ENCODE peak calls at places on chromosome 22, in eight cellular contexts. One of them, this sample, is unnamed.

GRCh38 chr22:47286590-47286989 is 524.1 kb downstream of the TBC1D22A start:
- DNase-seq in A549: no peak
- DNase-seq in ovary: peak; percentile 11
- DNase-seq in CD8-positive, alpha-beta memory T cell: no peak
- DNase-seq in aorta: no peak
- DNase-seq in MM.1S: no peak
- DNase-seq in naive thymus-derived CD4-positive, alpha-beta T cell: no peak
- DNase-seq in spleen: no peak
- DNase-seq in this sample: no peak

GRCh38 chr22:25405854-25406509 is 158.5 kb upstream of the GRK3 start:
- DNase-seq in CD8-positive, alpha-beta memory T cell: no peak
- DNase-seq in MM.1S: no peak
- DNase-seq in ovary: no peak
- DNase-seq in aorta: no peak
- DNase-seq in spleen: no peak
- DNase-seq in naive thymus-derived CD4-positive, alpha-beta T cell: no peak
- DNase-seq in A549: no peak
- DNase-seq in this sample: no peak

GRCh38 chr22:39374191-39374590 is 24.4 kb downstream of the SYNGR1 start:
- DNase-seq in aorta: no peak
- DNase-seq in spleen: no peak
- DNase-seq in ovary: no peak
- DNase-seq in naive thymus-derived CD4-positive, alpha-beta T cell: no peak
- DNase-seq in A549: no peak
- DNase-seq in CD8-positive, alpha-beta memory T cell: no peak
- DNase-seq in MM.1S: no peak
- DNase-seq in this sample: no peak

GRCh38 chr22:45240810-45241631 is at the start of gene KIAA0930:
- DNase-seq in aorta: peak; percentile 92
- DNase-seq in CD8-positive, alpha-beta memory T cell: peak; percentile 87
- DNase-seq in ovary: peak; percentile 91
- DNase-seq in MM.1S: peak; percentile 72
- DNase-seq in spleen: peak; percentile 96
- DNase-seq in naive thymus-derived CD4-positive, alpha-beta T cell: peak; percentile 73
- DNase-seq in A549: peak; percentile 67
- DNase-seq in this sample: peak; percentile 77

GRCh38 chr22:27149886-27150529 is 492.6 kb downstream of the MIAT start:
- DNase-seq in aorta: no peak
- DNase-seq in naive thymus-derived CD4-positive, alpha-beta T cell: no peak
- DNase-seq in A549: no peak
- DNase-seq in CD8-positive, alpha-beta memory T cell: no peak
- DNase-seq in spleen: no peak
- DNase-seq in MM.1S: no peak
- DNase-seq in ovary: no peak
- DNase-seq in this sample: no peak

GRCh38 chr22:46894081-46894671 is 131.7 kb downstream of the TBC1D22A start:
- DNase-seq in naive thymus-derived CD4-positive, alpha-beta T cell: no peak
- DNase-seq in spleen: no peak
- DNase-seq in aorta: no peak
- DNase-seq in ovary: peak; percentile 21
- DNase-seq in MM.1S: no peak
- DNase-seq in A549: no peak
- DNase-seq in CD8-positive, alpha-beta memory T cell: no peak
- DNase-seq in this sample: no peak

GRCh38 chr22:47400701-47401591 is 638.5 kb downstream of the TBC1D22A start:
- DNase-seq in A549: no peak
- DNase-seq in aorta: no peak
- DNase-seq in MM.1S: no peak
- DNase-seq in ovary: no peak
- DNase-seq in CD8-positive, alpha-beta memory T cell: no peak
- DNase-seq in spleen: peak; percentile 55
- DNase-seq in naive thymus-derived CD4-positive, alpha-beta T cell: no peak
- DNase-seq in this sample: no peak

GRCh38 chr22:48332438-48333322 is 1495.0 kb downstream of the BRD1 start:
- DNase-seq in ovary: no peak
- DNase-seq in spleen: no peak
- DNase-seq in A549: no peak
- DNase-seq in aorta: no peak
- DNase-seq in MM.1S: no peak
- DNase-seq in CD8-positive, alpha-beta memory T cell: no peak
- DNase-seq in naive thymus-derived CD4-positive, alpha-beta T cell: no peak
- DNase-seq in this sample: no peak

GRCh38 chr22:37300551-37301017 is 18.3 kb downstream of the CYTH4 start:
- DNase-seq in spleen: no peak
- DNase-seq in ovary: no peak
- DNase-seq in naive thymus-derived CD4-positive, alpha-beta T cell: peak; percentile 46
- DNase-seq in A549: no peak
- DNase-seq in MM.1S: no peak
- DNase-seq in aorta: no peak
- DNase-seq in CD8-positive, alpha-beta memory T cell: peak; percentile 29
- DNase-seq in this sample: no peak
- H3K4me3 ChIP-seq in spleen: peak overlapping the region; percentile 6
- H3K4me3 ChIP-seq in ovary: no peak overlapping the region
- H3K4me3 ChIP-seq in naive thymus-derived CD4-positive, alpha-beta T cell: peak overlapping the region; percentile 21
- H3K4me3 ChIP-seq in A549: no peak overlapping the region
- H3K4me3 ChIP-seq in MM.1S: no peak overlapping the region
- H3K4me3 ChIP-seq in aorta: no peak overlapping the region
- H3K4me3 ChIP-seq in CD8-positive, alpha-beta memory T cell: peak overlapping the region; percentile 32
- H3K4me3 ChIP-seq in this sample: no peak overlapping the region

GRCh38 chr22:30045001-30045887 is 35.0 kb upstream of the HORMAD2 start:
- DNase-seq in CD8-positive, alpha-beta memory T cell: no peak
- DNase-seq in aorta: no peak
- DNase-seq in A549: no peak
- DNase-seq in MM.1S: no peak
- DNase-seq in spleen: no peak
- DNase-seq in naive thymus-derived CD4-positive, alpha-beta T cell: no peak
- DNase-seq in ovary: no peak
- DNase-seq in this sample: no peak

GRCh38 chr22:30048711-30049110 is 31.6 kb upstream of the HORMAD2 start:
- DNase-seq in naive thymus-derived CD4-positive, alpha-beta T cell: no peak
- DNase-seq in CD8-positive, alpha-beta memory T cell: no peak
- DNase-seq in ovary: no peak
- DNase-seq in A549: no peak
- DNase-seq in aorta: no peak
- DNase-seq in MM.1S: no peak
- DNase-seq in spleen: no peak
- DNase-seq in this sample: no peak

GRCh38 chr22:30045901-30046715 is 34.2 kb upstream of the HORMAD2 start:
- DNase-seq in CD8-positive, alpha-beta memory T cell: no peak
- DNase-seq in ovary: no peak
- DNase-seq in A549: no peak
- DNase-seq in MM.1S: no peak
- DNase-seq in spleen: no peak
- DNase-seq in aorta: no peak
- DNase-seq in naive thymus-derived CD4-positive, alpha-beta T cell: no peak
- DNase-seq in this sample: no peak

GRCh38 chr22:30046716-30047363 is 33.4 kb upstream of the HORMAD2 start:
- DNase-seq in CD8-positive, alpha-beta memory T cell: no peak
- DNase-seq in aorta: no peak
- DNase-seq in spleen: no peak
- DNase-seq in A549: no peak
- DNase-seq in ovary: no peak
- DNase-seq in naive thymus-derived CD4-positive, alpha-beta T cell: no peak
- DNase-seq in MM.1S: no peak
- DNase-seq in this sample: no peak

GRCh38 chr22:30047364-30047738 is 32.9 kb upstream of the HORMAD2 start:
- DNase-seq in A549: no peak
- DNase-seq in MM.1S: peak; percentile 39
- DNase-seq in spleen: no peak
- DNase-seq in ovary: no peak
- DNase-seq in aorta: no peak
- DNase-seq in CD8-positive, alpha-beta memory T cell: no peak
- DNase-seq in naive thymus-derived CD4-positive, alpha-beta T cell: peak; percentile 59
- DNase-seq in this sample: peak; percentile 68
- H3K4me3 ChIP-seq in A549: no peak overlapping the region
- H3K4me3 ChIP-seq in MM.1S: no peak overlapping the region
- H3K4me3 ChIP-seq in spleen: no peak overlapping the region
- H3K4me3 ChIP-seq in ovary: no peak overlapping the region
- H3K4me3 ChIP-seq in aorta: no peak overlapping the region
- H3K4me3 ChIP-seq in CD8-positive, alpha-beta memory T cell: peak overlapping the region; percentile 24
- H3K4me3 ChIP-seq in naive thymus-derived CD4-positive, alpha-beta T cell: no peak overlapping the region
- H3K4me3 ChIP-seq in this sample: no peak overlapping the region

GRCh38 chr22:20154602-20155183 is 3.8 kb upstream of the CCDC188 start:
- DNase-seq in A549: peak; percentile 16
- DNase-seq in ovary: no peak
- DNase-seq in CD8-positive, alpha-beta memory T cell: no peak
- DNase-seq in naive thymus-derived CD4-positive, alpha-beta T cell: no peak
- DNase-seq in spleen: no peak
- DNase-seq in MM.1S: no peak
- DNase-seq in aorta: no peak
- DNase-seq in this sample: no peak
- H3K4me3 ChIP-seq in A549: no peak overlapping the region
- H3K4me3 ChIP-seq in ovary: no peak overlapping the region
- H3K4me3 ChIP-seq in CD8-positive, alpha-beta memory T cell: no peak overlapping the region
- H3K4me3 ChIP-seq in naive thymus-derived CD4-positive, alpha-beta T cell: no peak overlapping the region
- H3K4me3 ChIP-seq in spleen: no peak overlapping the region
- H3K4me3 ChIP-seq in MM.1S: no peak overlapping the region
- H3K4me3 ChIP-seq in aorta: no peak overlapping the region
- H3K4me3 ChIP-seq in this sample: no peak overlapping the region

GRCh38 chr22:21938906-21939305 is 13.7 kb downstream of the PPM1F start:
- DNase-seq in naive thymus-derived CD4-positive, alpha-beta T cell: no peak
- DNase-seq in aorta: no peak
- DNase-seq in MM.1S: no peak
- DNase-seq in spleen: peak; percentile 80
- DNase-seq in CD8-positive, alpha-beta memory T cell: no peak
- DNase-seq in A549: no peak
- DNase-seq in ovary: no peak
- DNase-seq in this sample: no peak
- H3K4me3 ChIP-seq in naive thymus-derived CD4-positive, alpha-beta T cell: no peak overlapping the region
- H3K4me3 ChIP-seq in aorta: no peak overlapping the region
- H3K4me3 ChIP-seq in MM.1S: no peak overlapping the region
- H3K4me3 ChIP-seq in spleen: peak overlapping the region; percentile 45
- H3K4me3 ChIP-seq in CD8-positive, alpha-beta memory T cell: no peak overlapping the region
- H3K4me3 ChIP-seq in A549: peak overlapping the region; percentile 77
- H3K4me3 ChIP-seq in ovary: no peak overlapping the region
- H3K4me3 ChIP-seq in this sample: no peak overlapping the region

GRCh38 chr22:18091478-18091877 is 13.7 kb downstream of the PEX26 start:
- DNase-seq in spleen: no peak
- DNase-seq in ovary: no peak
- DNase-seq in A549: no peak
- DNase-seq in CD8-positive, alpha-beta memory T cell: no peak
- DNase-seq in MM.1S: peak; percentile 73
- DNase-seq in aorta: no peak
- DNase-seq in naive thymus-derived CD4-positive, alpha-beta T cell: no peak
- DNase-seq in this sample: no peak

GRCh38 chr22:18093661-18094060 is 15.9 kb downstream of the PEX26 start:
- DNase-seq in ovary: no peak
- DNase-seq in CD8-positive, alpha-beta memory T cell: no peak
- DNase-seq in A549: no peak
- DNase-seq in naive thymus-derived CD4-positive, alpha-beta T cell: no peak
- DNase-seq in aorta: no peak
- DNase-seq in spleen: no peak
- DNase-seq in MM.1S: no peak
- DNase-seq in this sample: no peak

GRCh38 chr22:18088825-18089568 is 11.2 kb downstream of the PEX26 start:
- DNase-seq in A549: no peak
- DNase-seq in aorta: no peak
- DNase-seq in ovary: no peak
- DNase-seq in MM.1S: peak; percentile 35
- DNase-seq in CD8-positive, alpha-beta memory T cell: no peak
- DNase-seq in naive thymus-derived CD4-positive, alpha-beta T cell: no peak
- DNase-seq in spleen: no peak
- DNase-seq in this sample: no peak

GRCh38 chr22:18090286-18090685 is 12.5 kb downstream of the PEX26 start:
- DNase-seq in spleen: no peak
- DNase-seq in A549: no peak
- DNase-seq in CD8-positive, alpha-beta memory T cell: no peak
- DNase-seq in aorta: no peak
- DNase-seq in MM.1S: no peak
- DNase-seq in naive thymus-derived CD4-positive, alpha-beta T cell: no peak
- DNase-seq in ovary: no peak
- DNase-seq in this sample: no peak

GRCh38 chr22:18091916-18092526 is 14.2 kb downstream of the PEX26 start:
- DNase-seq in aorta: peak; percentile 81
- DNase-seq in naive thymus-derived CD4-positive, alpha-beta T cell: no peak
- DNase-seq in MM.1S: peak; percentile 62
- DNase-seq in A549: peak; percentile 40
- DNase-seq in ovary: peak; percentile 83
- DNase-seq in spleen: no peak
- DNase-seq in CD8-positive, alpha-beta memory T cell: peak; percentile 31
- DNase-seq in this sample: no peak
- H3K4me3 ChIP-seq in aorta: no peak overlapping the region
- H3K4me3 ChIP-seq in naive thymus-derived CD4-positive, alpha-beta T cell: peak overlapping the region; percentile 28
- H3K4me3 ChIP-seq in MM.1S: peak overlapping the region; percentile 39
- H3K4me3 ChIP-seq in A549: peak overlapping the region; percentile 20
- H3K4me3 ChIP-seq in ovary: peak overlapping the region; percentile 5
- H3K4me3 ChIP-seq in spleen: peak overlapping the region; percentile 21
- H3K4me3 ChIP-seq in CD8-positive, alpha-beta memory T cell: peak overlapping the region; percentile 39
- H3K4me3 ChIP-seq in this sample: no peak overlapping the region

GRCh38 chr22:19892249-19892879 is 37.7 kb upstream of the GNB1L start:
- DNase-seq in A549: no peak
- DNase-seq in CD8-positive, alpha-beta memory T cell: peak; percentile 21
- DNase-seq in spleen: no peak
- DNase-seq in ovary: peak; percentile 81
- DNase-seq in MM.1S: no peak
- DNase-seq in aorta: no peak
- DNase-seq in naive thymus-derived CD4-positive, alpha-beta T cell: peak; percentile 52
- DNase-seq in this sample: peak; percentile 65
- H3K4me3 ChIP-seq in A549: no peak overlapping the region
- H3K4me3 ChIP-seq in CD8-positive, alpha-beta memory T cell: peak overlapping the region; percentile 71
- H3K4me3 ChIP-seq in spleen: peak overlapping the region; percentile 29
- H3K4me3 ChIP-seq in ovary: no peak overlapping the region
- H3K4me3 ChIP-seq in MM.1S: peak overlapping the region; percentile 62
- H3K4me3 ChIP-seq in aorta: no peak overlapping the region
- H3K4me3 ChIP-seq in naive thymus-derived CD4-positive, alpha-beta T cell: peak overlapping the region; percentile 67
- H3K4me3 ChIP-seq in this sample: peak overlapping the region; percentile 44

GRCh38 chr22:32764330-32765116 is 37.0 kb upstream of the TIMP3 start:
- DNase-seq in CD8-positive, alpha-beta memory T cell: no peak
- DNase-seq in MM.1S: no peak
- DNase-seq in spleen: no peak
- DNase-seq in naive thymus-derived CD4-positive, alpha-beta T cell: no peak
- DNase-seq in A549: no peak
- DNase-seq in aorta: peak; percentile 73
- DNase-seq in ovary: no peak
- DNase-seq in this sample: peak; percentile 22
- H3K4me3 ChIP-seq in CD8-positive, alpha-beta memory T cell: no peak overlapping the region
- H3K4me3 ChIP-seq in MM.1S: no peak overlapping the region
- H3K4me3 ChIP-seq in spleen: no peak overlapping the region
- H3K4me3 ChIP-seq in naive thymus-derived CD4-positive, alpha-beta T cell: no peak overlapping the region
- H3K4me3 ChIP-seq in A549: no peak overlapping the region
- H3K4me3 ChIP-seq in aorta: no peak overlapping the region
- H3K4me3 ChIP-seq in ovary: no peak overlapping the region
- H3K4me3 ChIP-seq in this sample: no peak overlapping the region

DNA sequence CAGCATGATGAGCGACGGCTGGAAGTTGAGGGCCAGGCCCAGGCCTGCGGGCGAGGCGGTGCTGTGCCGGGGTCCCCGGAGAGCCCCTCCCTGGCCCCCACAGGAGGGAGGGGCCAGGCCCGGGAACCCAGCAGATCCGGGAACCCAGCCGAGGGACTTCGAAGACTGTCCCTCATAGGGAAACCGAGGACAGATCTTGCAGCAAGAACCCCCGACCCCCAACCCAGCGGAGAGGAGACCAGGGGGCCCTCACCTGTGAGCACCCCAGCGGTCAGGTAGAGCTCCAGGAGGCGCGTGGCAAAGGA is 2.4 kb downstream of the SLC16A8 start:
- DNase-seq in spleen: no peak
- DNase-seq in naive thymus-derived CD4-positive, alpha-beta T cell: no peak
- DNase-seq in A549: no peak
- DNase-seq in CD8-positive, alpha-beta memory T cell: no peak
- DNase-seq in aorta: peak; percentile 58
- DNase-seq in ovary: no peak
- DNase-seq in MM.1S: no peak
- DNase-seq in this sample: no peak
- H3K4me3 ChIP-seq in spleen: peak overlapping the region; percentile 25
- H3K4me3 ChIP-seq in naive thymus-derived CD4-positive, alpha-beta T cell: no peak overlapping the region
- H3K4me3 ChIP-seq in A549: no peak overlapping the region
- H3K4me3 ChIP-seq in CD8-positive, alpha-beta memory T cell: no peak overlapping the region
- H3K4me3 ChIP-seq in aorta: peak overlapping the region; percentile 15
- H3K4me3 ChIP-seq in ovary: no peak overlapping the region
- H3K4me3 ChIP-seq in MM.1S: no peak overlapping the region
- H3K4me3 ChIP-seq in this sample: no peak overlapping the region

GRCh38 chr22:29265929-29266328 is 1.9 kb downstream of the RHBDD3 start:
- DNase-seq in CD8-positive, alpha-beta memory T cell: no peak
- DNase-seq in MM.1S: no peak
- DNase-seq in spleen: no peak
- DNase-seq in ovary: peak; percentile 61
- DNase-seq in A549: no peak
- DNase-seq in naive thymus-derived CD4-positive, alpha-beta T cell: no peak
- DNase-seq in aorta: no peak
- DNase-seq in this sample: no peak
- H3K4me3 ChIP-seq in CD8-positive, alpha-beta memory T cell: no peak overlapping the region
- H3K4me3 ChIP-seq in MM.1S: no peak overlapping the region
- H3K4me3 ChIP-seq in spleen: no peak overlapping the region
- H3K4me3 ChIP-seq in ovary: no peak overlapping the region
- H3K4me3 ChIP-seq in A549: no peak overlapping the region
- H3K4me3 ChIP-seq in naive thymus-derived CD4-positive, alpha-beta T cell: no peak overlapping the region
- H3K4me3 ChIP-seq in aorta: no peak overlapping the region
- H3K4me3 ChIP-seq in this sample: peak overlapping the region; percentile 69

This sample was measured in Jurkat, Clone E6-1.